ENCODE peak calls at places on chromosomes 4 and X, in ten cellular contexts. G, L, W, F, S, B, D, Q, Z and X are unnamed samples.

GRCh38 chrX:7586126-7586525 is 256.8 kb upstream of the VCX start:
- DNase-seq in G (peak), L (peak), W (peak), F (no peak), S (no peak), B (peak), D (peak), Q (no peak), Z (no peak), X (peak)

GRCh38 chr4:72909461-72909860 is 160.1 kb downstream of the COX18 start:
- DNase-seq in G (no peak), L (no peak), W (peak), F (no peak), S (peak), B (peak), D (no peak), Q (no peak), Z (no peak), X (peak)

GRCh38 chr4:56681158-56681848 is at the start of gene HOPX:
- DNase-seq in G (peak), L (peak), W (peak), F (no peak), S (no peak), B (peak), D (peak), Q (peak), Z (no peak), X (peak)

GRCh38 chr4:26648260-26648659 is 64.4 kb downstream of the TBC1D19 start:
- DNase-seq in G (no peak), L (no peak), W (peak), F (no peak), S (no peak), B (peak), D (no peak), Q (no peak), Z (no peak), X (no peak)

GRCh38 chrX:30865020-30865419 is 24.0 kb downstream of the TAB3 start:
- DNase-seq in G (no peak), L (peak), W (peak), F (no peak), S (peak), B (peak), D (no peak), Q (no peak), Z (no peak), X (peak)

GRCh38 chrX:37684426-37684825 is 1.2 kb upstream of the XK start:
- DNase-seq in G (no peak), L (no peak), W (no peak), F (no peak), S (no peak), B (no peak), D (no peak), Q (no peak), Z (no peak), X (no peak)

GRCh38 chr4:89307446-89308160 is at the start of gene GPRIN3:
- DNase-seq in G (peak), L (peak), W (no peak), F (peak), S (peak), B (peak), D (no peak), Q (no peak), Z (peak), X (peak)

GRCh38 chr4:40199999-40200880 is 3.4 kb downstream of the RHOH start:
- DNase-seq in G (no peak), L (no peak), W (no peak), F (no peak), S (no peak), B (no peak), D (no peak), Q (no peak), Z (no peak), X (no peak)

GRCh38 chr4:38985363-38986065 is 46.7 kb downstream of the TMEM156 start:
- DNase-seq in G (no peak), L (no peak), W (no peak), F (no peak), S (no peak), B (no peak), D (no peak), Q (no peak), Z (no peak), X (no peak)

GRCh38 chrX:46620505-46620904 is 46.9 kb downstream of the CHST7 start:
- DNase-seq in G (no peak), L (peak), W (no peak), F (no peak), S (no peak), B (no peak), D (no peak), Q (no peak), Z (no peak), X (no peak)

GRCh38 chrX:8914636-8915035 is 113.5 kb upstream of the FAM9A start:
- DNase-seq in G (no peak), L (no peak), W (no peak), F (no peak), S (no peak), B (no peak), D (no peak), Q (no peak), Z (no peak), X (no peak)

GRCh38 chr4:109928327-109929045 is 15.8 kb downstream of the EGF start:
- DNase-seq in G (no peak), L (no peak), W (no peak), F (no peak), S (no peak), B (no peak), D (no peak), Q (no peak), Z (no peak), X (no peak)

GRCh38 chr4:133146574-133147198 is 2.4 kb upstream of the PCDH10 start:
- DNase-seq in G (peak), L (peak), W (peak), F (no peak), S (peak), B (peak), D (peak), Q (no peak), Z (no peak), X (peak)

GRCh38 chr4:112411781-112412281 is 104.1 kb downstream of the NEUROG2 start:
- DNase-seq in G (no peak), L (no peak), W (no peak), F (no peak), S (no peak), B (no peak), D (no peak), Q (no peak), Z (no peak), X (no peak)

GRCh38 chr4:25022741-25023140 is 8.0 kb downstream of the LGI2 start:
- DNase-seq in G (no peak), L (no peak), W (no peak), F (no peak), S (no peak), B (no peak), D (no peak), Q (no peak), Z (no peak), X (no peak)

GRCh38 chr4:56995525-56995924 is 16.8 kb downstream of the POLR2B start:
- DNase-seq in G (no peak), L (peak), W (no peak), F (no peak), S (peak), B (no peak), D (peak), Q (no peak), Z (peak), X (no peak)

GRCh38 chrX:136310411-136310810 is 9.6 kb downstream of the ADGRG4 start:
- DNase-seq in G (no peak), L (peak), W (peak), F (no peak), S (no peak), B (no peak), D (no peak), Q (no peak), Z (no peak), X (peak)

GRCh38 chr4:120266602-120267001 is 200.0 kb upstream of the MAD2L1 start:
- DNase-seq in G (no peak), L (no peak), W (no peak), F (no peak), S (no peak), B (no peak), D (no peak), Q (no peak), Z (no peak), X (no peak)